ENCODE peak calls at places on chromosomes 11 and 22, in seven cellular contexts. V, L, W, R, P, Y and F are unnamed samples.

GRCh38 chr22:22892096-22893052 is 4.8 kb downstream of the IGLL5 start:
- DNase-seq in R (no peak), P (no peak), W (no peak), V (no peak), Y (no peak), L (no peak), F (no peak)

GRCh38 chr22:32533265-32534068 is 58.9 kb downstream of the FBXO7 start:
- DNase-seq in W (no peak), V (peak), R (no peak), Y (no peak), L (no peak), P (no peak), F (no peak)

GRCh38 chr11:62592989-62593421 is 1.7 kb upstream of the TUT1 start:
- DNase-seq in V (no peak), W (no peak), Y (peak), P (no peak), R (no peak), L (no peak), F (no peak)

GRCh38 chr22:46582281-46582811 is 37.8 kb upstream of the GRAMD4 start:
- DNase-seq in L (no peak), P (no peak), V (no peak), Y (peak), R (no peak), W (no peak), F (no peak)

GRCh38 chr11:124096364-124096763 is 18.9 kb upstream of the VWA5A start:
- DNase-seq in W (no peak), V (no peak), R (no peak), L (no peak), P (no peak), Y (no peak), F (no peak)

GRCh38 chr11:12090761-12091261 is 19.6 kb upstream of the MICAL2 start:
- DNase-seq in V (no peak), L (no peak), W (no peak), P (no peak), R (no peak), Y (no peak), F (no peak)

GRCh38 chr11:39374963-39375698 is 2084.3 kb downstream of the LRRC4C start:
- DNase-seq in V (no peak), W (peak), L (peak), Y (no peak), P (no peak), R (no peak), F (peak)

GRCh38 chr11:109783017-109783416 is 310.2 kb upstream of the ZC3H12C start:
- DNase-seq in R (no peak), P (no peak), L (no peak), Y (no peak), W (no peak), V (no peak), F (no peak)

GRCh38 chr11:113923572-113923971 is 19.0 kb downstream of the HTR3B start:
- DNase-seq in Y (no peak), R (no peak), W (no peak), V (no peak), P (no peak), L (no peak), F (no peak)

GRCh38 chr11:69368119-69368880 is 74.3 kb downstream of the MYEOV start:
- DNase-seq in W (no peak), L (no peak), R (no peak), Y (no peak), P (no peak), V (no peak), F (no peak)